ENCODE peak calls at places on chromosomes 2 and 18, in six cellular contexts. One of them, this sample, is unnamed.

GRCh38 chr2:114345246-114345645 is 97.2 kb upstream of the DPP10 start:
- DNase-seq in BJ: no peak
- DNase-seq in sigmoid colon: no peak
- DNase-seq in germinal center: no peak
- DNase-seq in suprapubic skin: no peak
- DNase-seq in central memory CD4-positive, alpha-beta T cell: no peak
- DNase-seq in this sample: no peak

GRCh38 chr2:19312949-19313348 is 45.5 kb downstream of the OSR1 start:
- DNase-seq in BJ: no peak
- DNase-seq in sigmoid colon: no peak
- DNase-seq in germinal center: peak
- DNase-seq in suprapubic skin: no peak
- DNase-seq in central memory CD4-positive, alpha-beta T cell: no peak
- DNase-seq in this sample: no peak

GRCh38 chr18:627211-627610 is 30.2 kb upstream of the TYMS start:
- DNase-seq in BJ: no peak
- DNase-seq in sigmoid colon: no peak
- DNase-seq in germinal center: no peak
- DNase-seq in suprapubic skin: no peak
- DNase-seq in central memory CD4-positive, alpha-beta T cell: no peak
- DNase-seq in this sample: no peak

GRCh38 chr2:26691881-26692813 is at the start of gene KCNK3:
- DNase-seq in BJ: no peak
- DNase-seq in sigmoid colon: peak
- DNase-seq in germinal center: peak
- DNase-seq in suprapubic skin: no peak
- DNase-seq in central memory CD4-positive, alpha-beta T cell: peak
- DNase-seq in this sample: no peak

GRCh38 chr2:50840346-50841124 is 191.4 kb downstream of the NRXN1 start:
- DNase-seq in BJ: no peak
- DNase-seq in sigmoid colon: no peak
- DNase-seq in germinal center: no peak
- DNase-seq in suprapubic skin: no peak
- DNase-seq in central memory CD4-positive, alpha-beta T cell: no peak
- DNase-seq in this sample: no peak

GRCh38 chr2:119826370-119826961 is 66.7 kb downstream of the PTPN4 start:
- DNase-seq in BJ: no peak
- DNase-seq in sigmoid colon: no peak
- DNase-seq in germinal center: peak
- DNase-seq in suprapubic skin: no peak
- DNase-seq in central memory CD4-positive, alpha-beta T cell: peak
- DNase-seq in this sample: peak

GRCh38 chr2:171160630-171161424 is at the start of gene TLK1:
- DNase-seq in BJ: no peak
- DNase-seq in sigmoid colon: peak
- DNase-seq in germinal center: peak
- DNase-seq in suprapubic skin: peak
- DNase-seq in central memory CD4-positive, alpha-beta T cell: peak
- DNase-seq in this sample: peak

GRCh38 chr2:27009083-27009482 is 23.7 kb upstream of the TMEM214 start:
- DNase-seq in BJ: no peak
- DNase-seq in sigmoid colon: no peak
- DNase-seq in germinal center: no peak
- DNase-seq in suprapubic skin: no peak
- DNase-seq in central memory CD4-positive, alpha-beta T cell: no peak
- DNase-seq in this sample: no peak